ENCODE peak calls at places on chromosomes 5 and 9, in four cellular contexts. L is stomach, M is body of pancreas, K is GM10248. O is an unnamed sample.

GRCh38 chr9:36780186-36780585 is 207.5 kb downstream of the MELK start:
- DNase-seq in L (no peak), M (no peak), K (no peak), O (no peak)

GRCh38 chr5:132293066-132293991 is 865 bp upstream of the SLC22A4 start:
- DNase-seq in M (peak), K (peak), L (peak), O (peak)

GRCh38 chr9:71136696-71137095 is 15.3 kb upstream of the TRPM3 start:
- DNase-seq in M (no peak), L (no peak), K (no peak), O (no peak)

GRCh38 chr9:136947955-136948510 is 3.0 kb downstream of the C8G start:
- DNase-seq in M (no peak), L (peak), K (no peak), O (no peak)

GRCh38 chr5:170219615-170220014 is 13.2 kb upstream of the C5orf58 start:
- DNase-seq in K (no peak), M (no peak), L (no peak), O (no peak)

GRCh38 chr9:124800306-124801259 is 23.6 kb downstream of the OLFML2A start:
- DNase-seq in L (no peak), K (peak), M (peak), O (peak)

GRCh38 chr5:33488558-33489355 is 48.0 kb downstream of the TARS1 start:
- DNase-seq in M (no peak), K (no peak), L (no peak), O (no peak)

GRCh38 chr9:133509179-133510083 is 15.3 kb downstream of the MYMK start:
- DNase-seq in K (no peak), L (peak), M (peak), O (no peak)

GRCh38 chr5:106862450-106863193 is 808.1 kb downstream of the EFNA5 start:
- DNase-seq in M (no peak), L (no peak), K (no peak), O (no peak)

GRCh38 chr9:37324261-37324683 is 98.2 kb upstream of the GRHPR start:
- DNase-seq in M (no peak), K (peak), L (no peak), O (no peak)

GRCh38 chr5:96537386-96537785 is 104.3 kb upstream of the PCSK1 start:
- DNase-seq in M (no peak), L (no peak), K (no peak), O (no peak)

GRCh38 chr9:36987409-36987808 is 46.7 kb downstream of the PAX5 start:
- DNase-seq in L (no peak), K (no peak), M (no peak), O (no peak)

GRCh38 chr9:115733318-115733717 is 420.3 kb upstream of the PAPPA start:
- DNase-seq in L (no peak), M (no peak), K (no peak), O (no peak)

GRCh38 chr9:106921989-106922388 is 59.0 kb downstream of the ZNF462 start:
- DNase-seq in M (no peak), K (no peak), L (no peak), O (no peak)

GRCh38 chr9:96874201-96874785 is 20.0 kb upstream of the ZNF782 start:
- DNase-seq in L (no peak), M (no peak), K (no peak), O (no peak)

GRCh38 chr5:143682221-143682620 is 129.7 kb upstream of the HMHB1 start:
- DNase-seq in L (no peak), K (no peak), M (no peak), O (no peak)

GRCh38 chr5:4511996-4512656 is 628.0 kb upstream of the ADAMTS16 start:
- DNase-seq in L (no peak), M (peak), K (no peak), O (no peak)

GRCh38 chr5:39160576-39161213 is 58.7 kb downstream of the FYB1 start:
- DNase-seq in L (no peak), K (no peak), M (no peak), O (no peak)

GRCh38 chr9:79766091-79766490 is 194.3 kb downstream of the TLE4 start:
- DNase-seq in M (no peak), K (no peak), L (no peak), O (no peak)

GRCh38 chr5:178288373-178289368 is 56.1 kb upstream of the PHYKPL start:
- DNase-seq in K (no peak), L (no peak), M (no peak), O (no peak)

GRCh38 chr5:173808079-173808808 is 79.9 kb upstream of the CPEB4 start:
- DNase-seq in K (no peak), L (no peak), M (peak), O (no peak)

GRCh38 chr9:77021928-77022782 is 2.7 kb downstream of the FOXB2 start:
- DNase-seq in M (no peak), K (no peak), L (no peak), O (peak)

GRCh38 chr5:172952034-172952511 is 7.2 kb upstream of the RPL26L1 start:
- DNase-seq in K (no peak), M (no peak), L (no peak), O (no peak)

GRCh38 chr5:153403470-153403869 is 87.0 kb upstream of the GRIA1 start:
- DNase-seq in L (no peak), M (no peak), K (no peak), O (no peak)

GRCh38 chr9:122900791-122901190 is 4.4 kb downstream of the RC3H2 start:
- DNase-seq in L (no peak), K (peak), M (no peak), O (peak)

GRCh38 chr5:181189962-181190710 is 14.9 kb downstream of the TRIM7 start:
- DNase-seq in K (no peak), M (peak), L (peak), O (no peak)

GRCh38 chr5:57175586-57175985 is 1.7 kb downstream of the GPBP1 start:
- DNase-seq in L (no peak), M (no peak), K (peak), O (peak)

GRCh38 chr9:137912671-137913070 is 35.1 kb downstream of the CACNA1B start:
- DNase-seq in K (no peak), L (no peak), M (no peak), O (no peak)

GRCh38 chr5:153831976-153832375 is 206.7 kb downstream of the FAM114A2 start:
- DNase-seq in K (peak), M (no peak), L (no peak), O (peak)

GRCh38 chr5:88660326-88660946 is 222.5 kb downstream of the MEF2C start:
- DNase-seq in M (no peak), L (no peak), K (peak), O (peak)

GRCh38 chr5:138664276-138664943 is 88.8 kb upstream of the CTNNA1 start:
- DNase-seq in K (no peak), M (no peak), L (no peak), O (no peak)

GRCh38 chr9:130042931-130043653 is at the start of gene FNBP1:
- DNase-seq in L (peak), M (peak), K (peak), O (peak)

GRCh38 chr5:96209829-96210228 is 223.2 kb downstream of the PCSK1 start:
- DNase-seq in K (no peak), L (no peak), M (no peak), O (no peak)

GRCh38 chr9:108099854-108100253 is 610.3 kb upstream of the KLF4 start:
- DNase-seq in L (no peak), M (no peak), K (no peak), O (no peak)

GRCh38 chr9:15529566-15530324 is 19.0 kb upstream of the PSIP1 start:
- DNase-seq in K (peak), M (no peak), L (no peak), O (peak)

DNA sequence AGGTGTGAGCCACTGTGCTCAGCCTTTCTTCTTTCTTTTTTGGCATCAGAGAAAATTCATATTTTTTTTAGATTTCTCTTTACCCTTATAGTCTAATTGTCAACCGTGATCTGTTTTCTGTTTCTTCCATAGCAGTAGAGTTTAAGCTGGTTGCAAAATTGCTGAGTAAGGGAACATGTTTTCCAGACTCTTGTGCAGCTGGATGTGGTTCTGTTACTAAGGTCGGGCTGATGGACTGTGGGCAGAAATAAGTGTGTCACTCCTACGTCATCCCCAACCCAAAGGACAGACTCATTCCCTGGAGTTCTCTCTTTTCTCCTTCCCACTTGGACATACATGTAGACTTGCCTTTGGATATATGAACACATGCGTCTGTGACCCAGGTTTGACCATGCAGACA is 64.1 kb upstream of the GOLM1 start:
- DNase-seq in L (no peak), M (no peak), K (no peak), O (no peak)
- TF ChIP-seq CTCF in L (no peak), M (no peak), K (no peak), O (no peak)

GRCh38 chr5:9099681-9100080 is 446.2 kb downstream of the SEMA5A start:
- DNase-seq in L (no peak), M (no peak), K (no peak), O (no peak)
- TF ChIP-seq CTCF in L (no peak), M (no peak), K (no peak), O (no peak)

GRCh38 chr9:27368317-27368985 is 71.5 kb upstream of the EQTN start:
- DNase-seq in L (no peak), M (no peak), K (no peak), O (no peak)

GRCh38 chr9:27369591-27369990 is 72.6 kb upstream of the EQTN start:
- DNase-seq in L (no peak), M (no peak), K (no peak), O (no peak)

GRCh38 chr9:27367922-27368316 is 71.0 kb upstream of the EQTN start:
- DNase-seq in K (no peak), L (no peak), M (no peak), O (no peak)

GRCh38 chr9:27365977-27366376 is 69.0 kb upstream of the EQTN start:
- DNase-seq in K (peak), M (no peak), L (no peak), O (peak)

DNA sequence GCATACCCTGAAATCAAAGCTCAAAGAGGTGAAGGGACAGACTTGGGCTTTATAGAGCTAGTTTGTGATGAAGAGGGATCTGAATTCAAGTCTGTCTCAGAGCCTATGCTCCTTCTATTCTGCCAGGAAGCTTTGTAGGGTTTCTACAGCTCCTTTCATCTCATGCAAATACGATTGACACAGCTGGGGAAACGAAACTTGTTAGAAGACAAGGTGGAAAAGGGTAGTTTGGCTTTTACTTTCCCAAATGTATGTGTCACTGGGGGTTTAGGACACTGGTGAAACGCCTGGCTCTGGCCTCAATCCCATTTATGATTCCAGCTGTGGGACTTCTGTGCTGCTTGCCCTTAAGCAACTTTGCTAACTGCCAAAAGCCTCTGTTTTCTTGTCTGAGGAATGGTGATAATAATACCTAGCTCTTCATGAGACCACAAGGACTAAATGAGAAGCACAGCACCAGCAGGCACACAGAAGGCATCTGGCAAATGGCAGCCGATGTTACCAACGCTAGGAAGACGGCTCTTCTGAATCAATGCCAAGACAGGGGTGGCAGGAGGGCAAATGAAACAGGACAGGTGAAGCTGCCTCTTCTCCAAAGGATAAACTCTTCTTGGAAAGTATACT is 70.3 kb upstream of the EQTN start:
- DNase-seq in M (no peak), L (no peak), K (peak), O (peak)
- TF ChIP-seq CTCF in M (no peak), L (no peak), K (no peak), O (no peak)

DNA sequence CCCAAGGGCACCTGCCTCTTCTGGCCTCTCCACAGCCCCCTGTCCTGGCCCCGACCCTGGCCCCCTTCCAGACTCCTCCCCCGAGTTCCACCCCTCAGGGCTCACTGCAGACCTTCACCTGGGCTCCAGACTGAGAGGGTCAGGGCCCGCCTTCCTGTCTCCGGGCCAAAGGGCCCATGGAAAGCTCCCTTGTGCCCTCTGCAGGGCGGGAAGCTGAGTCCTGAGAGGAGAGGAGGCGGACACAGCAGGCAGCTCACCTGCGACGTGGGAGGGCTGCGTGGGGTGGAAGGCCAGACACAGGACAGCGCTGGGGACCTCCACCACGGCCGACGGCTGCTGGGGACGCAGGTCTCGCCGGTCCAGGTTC is 20.6 kb downstream of the DYNC2I2 start:
- DNase-seq in L (peak), M (peak), K (no peak), O (no peak)
- TF ChIP-seq CTCF in L (no peak), M (peak), K (no peak), O (no peak)

DNA sequence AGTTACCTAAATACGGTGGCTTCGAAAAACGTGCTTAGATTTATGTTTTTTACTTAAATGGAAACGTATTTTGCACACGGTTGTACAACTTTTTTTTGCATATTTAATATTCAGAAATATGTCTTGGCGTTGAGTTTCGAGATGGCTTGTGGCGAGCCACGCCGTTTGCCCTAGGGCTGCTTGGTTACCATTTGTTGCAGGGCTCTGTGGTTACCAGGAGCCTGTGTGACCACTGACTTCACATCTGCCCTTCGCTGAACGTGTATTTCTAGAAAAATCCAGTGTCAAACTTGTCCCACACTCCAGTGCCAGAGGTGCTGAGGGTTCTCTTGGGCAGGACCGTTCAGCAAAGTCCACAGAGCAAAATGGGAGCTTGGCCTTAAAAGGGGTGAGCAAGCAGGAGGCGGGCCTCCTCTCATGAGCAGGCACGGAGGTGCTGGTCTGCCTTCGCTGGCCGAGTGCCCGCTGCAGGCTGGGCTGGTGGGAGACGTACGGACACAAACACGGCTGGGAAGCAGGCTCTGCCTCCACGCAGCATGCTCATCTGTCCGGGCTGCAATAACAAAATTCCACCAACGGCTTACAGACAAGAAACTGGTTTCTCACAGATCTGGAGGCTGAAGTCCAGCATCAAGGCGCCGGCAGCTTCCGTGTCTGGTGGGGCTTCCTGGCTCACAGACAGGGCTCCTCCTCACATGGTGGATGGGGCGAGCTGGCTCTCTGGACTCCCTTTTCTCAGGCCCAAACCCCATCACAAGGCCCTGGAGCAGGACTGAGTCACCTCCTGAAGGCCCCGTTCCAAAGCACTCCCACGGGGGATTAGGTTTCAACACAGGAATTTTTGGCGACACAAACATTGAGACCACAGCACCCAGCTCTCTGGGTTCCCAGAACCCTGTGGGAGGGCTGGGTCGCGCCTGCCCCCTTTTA is 5.4 kb downstream of the MRPL36 start:
- DNase-seq in K (no peak), L (no peak), M (no peak), O (no peak)
- TF ChIP-seq CTCF in K (no peak), L (no peak), M (no peak), O (no peak)

GRCh38 chr5:102554728-102555127 is 55.9 kb upstream of the SLCO6A1 start:
- DNase-seq in L (no peak), K (no peak), M (no peak), O (no peak)
- TF ChIP-seq CTCF in L (no peak), K (no peak), M (no peak), O (no peak)

DNA sequence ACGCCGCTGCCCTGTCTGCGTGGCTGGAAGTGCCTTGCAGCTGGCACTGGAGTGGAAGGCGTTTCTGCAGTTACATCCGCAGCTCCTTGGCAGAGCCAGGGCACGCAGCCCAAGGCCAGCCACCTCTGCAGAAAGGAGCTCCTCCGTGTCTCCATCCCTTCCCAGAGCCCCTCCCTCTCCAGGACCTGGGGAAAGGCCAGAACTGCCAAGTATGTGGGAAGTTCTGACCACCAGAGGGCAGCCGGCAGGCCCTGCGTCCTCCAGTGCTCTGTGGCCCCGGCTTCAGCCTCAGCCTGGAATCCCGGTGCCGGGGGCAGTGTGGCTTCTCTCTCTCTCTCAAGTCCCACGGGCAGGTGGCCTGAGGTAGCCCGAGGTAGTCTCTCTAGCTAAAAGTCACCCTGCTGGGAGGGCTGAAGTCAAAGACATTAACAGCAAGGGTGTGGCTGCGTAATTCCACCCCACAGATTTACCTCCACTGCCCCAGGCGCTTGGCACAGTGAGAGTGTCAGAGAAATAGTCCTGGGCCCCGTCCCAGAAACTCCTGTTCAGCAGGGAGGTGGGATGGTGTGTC is 101.7 kb upstream of the FCN2 start:
- DNase-seq in M (peak), K (no peak), L (peak), O (no peak)
- TF ChIP-seq CTCF in M (no peak), K (peak), L (peak), O (peak)

GRCh38 chr5:137114529-137114928 is 384.6 kb downstream of the SPOCK1 start:
- DNase-seq in L (no peak), K (no peak), M (no peak), O (no peak)
- TF ChIP-seq CTCF in L (no peak), K (no peak), M (no peak), O (no peak)